ENCODE peak calls at places on chromosomes 1 and 21, in four cellular contexts. Q is astrocyte, H is right lobe of liver, X is mesenchymal stem cell. I is an unnamed sample.

GRCh38 chr1:6614953-6615785 is 1.6 kb downstream of the PHF13 start:
- DNase-seq in H (no peak), X (no peak), Q (no peak), I (peak; percentile 46)

GRCh38 chr1:58773406-58773840 is 10.4 kb downstream of the JUN start:
- DNase-seq in X (peak; percentile 49), H (peak; percentile 56), Q (peak; percentile 81), I (peak; percentile 20)

GRCh38 chr1:28602536-28603439 is 10.7 kb downstream of the RAB42 start:
- DNase-seq in H (peak; percentile 62), Q (peak; percentile 45), X (peak; percentile 85), I (peak; percentile 81)

GRCh38 chr21:41598561-41599511 is 90.9 kb upstream of the TMPRSS2 start:
- DNase-seq in H (no peak), Q (no peak), X (no peak), I (no peak)

GRCh38 chr1:26478988-26479387 is 6.7 kb downstream of the HMGN2 start:
- DNase-seq in Q (no peak), H (no peak), X (no peak), I (no peak)

GRCh38 chr1:3697104-3697503 is 44.8 kb downstream of the TP73 start:
- DNase-seq in X (no peak), H (no peak), Q (no peak), I (no peak)

GRCh38 chr1:206683313-206683712 is 1.4 kb upstream of the MAPKAPK2 start:
- DNase-seq in Q (no peak), X (no peak), H (peak; percentile 42), I (no peak)

GRCh38 chr1:12001996-12002493 is 17.3 kb upstream of the MIIP start:
- DNase-seq in H (no peak), Q (peak; percentile 42), X (no peak), I (no peak)

GRCh38 chr1:83860506-83861221 is 138.3 kb downstream of the TTLL7 start:
- DNase-seq in H (peak; percentile 94), Q (peak; percentile 1), X (peak; percentile 52), I (peak; percentile 81)

GRCh38 chr21:25759573-25759972 is 24.8 kb downstream of the GABPA start:
- DNase-seq in Q (no peak), X (peak; percentile 17), H (no peak), I (no peak)

GRCh38 chr21:30831194-30831765 is 1.7 kb upstream of the KRTAP7-1 start:
- DNase-seq in H (no peak), X (no peak), Q (no peak), I (peak; percentile 29)

GRCh38 chr1:150596976-150597375 is 17.6 kb upstream of the MCL1 start:
- DNase-seq in Q (no peak), X (no peak), H (no peak), I (no peak)

GRCh38 chr1:92961896-92962752 is 862 bp upstream of the DIPK1A start:
- DNase-seq in H (peak; percentile 53), X (peak; percentile 67), Q (peak; percentile 73), I (peak; percentile 43)

GRCh38 chr1:220330265-220330664 is 58.0 kb upstream of the RAB3GAP2 start:
- DNase-seq in X (peak; percentile 55), H (no peak), Q (no peak), I (peak; percentile 8)

GRCh38 chr21:21165063-21165645 is 166.9 kb downstream of the NCAM2 start:
- DNase-seq in Q (peak; percentile 98), X (peak; percentile 89), H (no peak), I (no peak)

GRCh38 chr1:15326691-15327530 is 79.9 kb downstream of the FHAD1 start:
- DNase-seq in Q (peak; percentile 85), X (no peak), H (no peak), I (no peak)

GRCh38 chr1:232511172-232511571 is 118.8 kb downstream of the SIPA1L2 start:
- DNase-seq in H (no peak), Q (no peak), X (peak; percentile 35), I (no peak)

GRCh38 chr1:2373551-2374259 is 17.6 kb downstream of the MORN1 start:
- DNase-seq in H (peak; percentile 39), Q (no peak), X (no peak), I (no peak)

GRCh38 chr21:46542588-46543092 is 62.2 kb downstream of the S100B start:
- DNase-seq in H (no peak), X (no peak), Q (no peak), I (no peak)

GRCh38 chr1:212457740-212458338 is 25.1 kb downstream of the NENF start:
- DNase-seq in H (no peak), Q (no peak), X (peak; percentile 29), I (peak; percentile 60)

GRCh38 chr1:54229281-54229891 is 29.4 kb downstream of the MRPL37 start:
- DNase-seq in X (peak; percentile 30), H (no peak), Q (peak; percentile 44), I (no peak)

GRCh38 chr1:156383023-156383422 is 14.0 kb downstream of the RHBG start:
- DNase-seq in H (peak; percentile 69), X (peak; percentile 71), Q (peak; percentile 27), I (peak; percentile 78)

GRCh38 chr1:236016083-236016482 is 48.8 kb downstream of the NID1 start:
- DNase-seq in H (no peak), Q (no peak), X (no peak), I (no peak)

GRCh38 chr1:64867266-64867665 is 99.1 kb downstream of the JAK1 start:
- DNase-seq in Q (no peak), X (no peak), H (no peak), I (no peak)

GRCh38 chr1:245704765-245705164 is 550.0 kb downstream of the KIF26B start:
- DNase-seq in Q (peak; percentile 70), H (no peak), X (no peak), I (no peak)

GRCh38 chr1:41333146-41333784 is 28.0 kb upstream of the FOXO6 start:
- DNase-seq in X (peak; percentile 71), H (peak; percentile 10), Q (peak; percentile 91), I (no peak)

GRCh38 chr1:2535455-2535854 is 5.4 kb upstream of the HES5 start:
- DNase-seq in H (no peak), X (no peak), Q (no peak), I (no peak)

GRCh38 chr1:106278706-106279105 is 777.8 kb upstream of the PRMT6 start:
- DNase-seq in H (no peak), Q (peak; percentile 56), X (no peak), I (no peak)

GRCh38 chr1:77594366-77595112 is 87.9 kb downstream of the ZZZ3 start:
- DNase-seq in H (no peak), Q (no peak), X (peak; percentile 31), I (no peak)

GRCh38 chr1:161816201-161816600 is 50.1 kb downstream of the ATF6 start:
- DNase-seq in X (peak; percentile 77), H (no peak), Q (peak; percentile 49), I (no peak)

GRCh38 chr1:169081503-169082123 is 24.9 kb upstream of the ATP1B1 start:
- DNase-seq in H (no peak), X (no peak), Q (no peak), I (no peak)

GRCh38 chr1:43292151-43292550 is 6.8 kb upstream of the C1orf210 start:
- DNase-seq in H (no peak), Q (no peak), X (no peak), I (no peak)

GRCh38 chr1:36890776-36891175 is 143.5 kb downstream of the GRIK3 start:
- DNase-seq in X (no peak), Q (no peak), H (no peak), I (no peak)
- H3K27me3 ChIP-seq in X (no peaks in the 10 kb centered on the region), Q (no peaks in the 10 kb centered on the region), H (no peaks in the 10 kb centered on the region), I (no peaks in the 10 kb centered on the region)

GRCh38 chr1:25247024-25247828 is at the start of gene RSRP1:
- DNase-seq in X (peak; percentile 98), Q (peak; percentile 89), H (peak; percentile 100), I (peak; percentile 100)

GRCh38 chr1:25245393-25245792 is 1.9 kb downstream of the RSRP1 start:
- DNase-seq in Q (no peak), H (no peak), X (no peak), I (no peak)

GRCh38 chr1:25246600-25247023 is 642 bp downstream of the RSRP1 start:
- DNase-seq in X (peak; percentile 27), H (peak; percentile 60), Q (no peak), I (peak; percentile 26)

GRCh38 chr1:25245809-25246599 is 1.2 kb downstream of the RSRP1 start:
- DNase-seq in X (peak; percentile 60), Q (no peak), H (no peak), I (peak; percentile 26)

GRCh38 chr1:25243907-25244306 is 3.3 kb downstream of the RSRP1 start:
- DNase-seq in H (no peak), X (no peak), Q (no peak), I (no peak)
- H3K4me3 ChIP-seq in H (no peak overlapping the region), X (peak overlapping the region; percentile 100), Q (no peak overlapping the region), I (no peak overlapping the region)

GRCh38 chr1:180231506-180232420 is 1.7 kb downstream of the LHX4 start:
- DNase-seq in H (no peak), X (peak; percentile 53), Q (no peak), I (no peak)

GRCh38 chr1:180234369-180235076 is 4.5 kb downstream of the LHX4 start:
- DNase-seq in X (no peak), Q (no peak), H (no peak), I (no peak)

GRCh38 chr1:180232521-180233043 is 2.5 kb downstream of the LHX4 start:
- DNase-seq in H (no peak), X (no peak), Q (no peak), I (no peak)

GRCh38 chr1:180235077-180235501 is 5.0 kb downstream of the LHX4 start:
- DNase-seq in H (no peak), Q (no peak), X (no peak), I (no peak)

GRCh38 chr1:180233191-180234011 is 3.3 kb downstream of the LHX4 start:
- DNase-seq in X (no peak), Q (no peak), H (no peak), I (no peak)
- H3K27me3 ChIP-seq in X (peaks cover 93% of the 10 kb centered on the region), Q (peaks cover 90% of the 10 kb centered on the region), H (no peaks in the 10 kb centered on the region), I (peaks cover 96% of the 10 kb centered on the region)

GRCh38 chr1:30328100-30328370 is 395.4 kb downstream of the MATN1 start:
- DNase-seq in Q (no peak), H (no peak), X (no peak), I (no peak)

GRCh38 chr1:30325999-30326398 is 397.4 kb downstream of the MATN1 start:
- DNase-seq in X (no peak), H (no peak), Q (no peak), I (no peak)

GRCh38 chr1:30328401-30329262 is 394.8 kb downstream of the MATN1 start:
- DNase-seq in H (peak; percentile 34), X (no peak), Q (no peak), I (no peak)

GRCh38 chr1:30329263-30329753 is 394.1 kb downstream of the MATN1 start:
- DNase-seq in X (no peak), H (peak; percentile 36), Q (no peak), I (no peak)

DNA sequence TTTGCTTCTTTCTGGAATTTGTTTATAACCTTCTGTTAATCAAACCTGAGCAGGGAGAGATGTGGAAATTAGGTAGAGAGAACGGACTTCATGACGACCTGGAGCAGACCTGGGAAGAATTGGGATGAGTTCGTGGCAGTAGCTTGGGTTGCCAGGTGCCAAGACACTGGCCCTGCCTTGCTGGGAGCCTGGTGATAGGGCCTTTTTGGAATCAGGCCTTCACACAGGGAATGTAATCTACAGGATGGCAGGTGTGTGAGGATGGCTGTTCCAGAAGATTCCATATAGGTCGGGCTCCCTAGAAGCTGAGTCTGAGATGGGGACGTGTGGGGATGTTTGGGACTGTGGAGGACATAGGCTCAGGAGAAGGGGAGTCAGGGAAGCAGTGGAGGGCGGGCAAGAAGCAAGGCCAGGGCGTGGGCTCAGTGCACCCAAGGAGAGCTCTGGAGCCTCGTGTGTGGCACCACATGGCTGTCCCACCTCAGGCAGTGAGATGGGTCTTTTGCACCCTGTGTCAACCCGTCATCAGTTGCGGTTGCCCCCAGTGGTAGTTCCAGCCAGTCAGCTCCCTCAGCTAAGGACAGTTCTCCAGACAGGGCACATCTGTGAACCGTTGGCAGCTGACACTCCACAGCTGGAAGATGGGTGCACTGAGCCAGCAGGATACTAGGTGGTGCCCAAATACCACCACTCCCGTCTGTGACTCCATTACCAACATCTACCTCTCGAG is 395.9 kb downstream of the MATN1 start:
- DNase-seq in X (no peak), Q (no peak), H (no peak), I (no peak)
- H3K4me3 ChIP-seq in X (no peak overlapping the region), Q (no peak overlapping the region), H (no peak overlapping the region), I (no peak overlapping the region)

I was measured in hepatocyte.